ENCODE peak calls at places on chromosome 20, in ten cellular contexts. R is spleen, J is heart left ventricle, I is sigmoid colon, C is esophagus squamous epithelium, Q is A549, V is ovary, X is body of pancreas, L is IMR-90, F is lower leg skin. G is an unnamed sample.

GRCh38 chr20:17228624-17229061 is 1.8 kb downstream of the PCSK2 start:
- DNase-seq in X (peak), J (no peak), Q (no peak), F (no peak), L (no peak), R (peak), C (no peak), V (peak), I (no peak), G (no peak)

GRCh38 chr20:23926941-23927872 is 47.7 kb upstream of the CST5 start:
- DNase-seq in F (no peak), C (no peak), L (no peak), V (no peak), R (no peak), J (no peak), I (no peak), X (no peak), Q (no peak), G (no peak)

GRCh38 chr20:13753436-13754036 is 31.2 kb downstream of the ESF1 start:
- DNase-seq in F (no peak), Q (no peak), R (no peak), I (no peak), V (no peak), L (no peak), X (no peak), J (no peak), C (no peak), G (no peak)

GRCh38 chr20:36527331-36528125 is 13.8 kb upstream of the MYL9 start:
- DNase-seq in F (no peak), L (no peak), Q (no peak), C (no peak), V (peak), R (no peak), X (peak), I (peak), J (no peak), G (no peak)

GRCh38 chr20:34643919-34644318 is 33.0 kb downstream of the PIGU start:
- DNase-seq in X (no peak), Q (no peak), F (peak), V (no peak), L (peak), R (no peak), I (no peak), C (no peak), J (no peak), G (no peak)

GRCh38 chr20:16490696-16491095 is 82.6 kb downstream of the KIF16B start:
- DNase-seq in J (no peak), V (no peak), R (no peak), Q (no peak), X (no peak), F (no peak), L (no peak), C (no peak), I (no peak), G (no peak)

GRCh38 chr20:63058696-63059335 is 52.1 kb upstream of the BHLHE23 start:
- DNase-seq in L (no peak), I (peak), X (no peak), C (no peak), F (no peak), V (no peak), R (peak), J (no peak), Q (no peak), G (no peak)

GRCh38 chr20:51624157-51624731 is 81.7 kb upstream of the NFATC2 start:
- DNase-seq in X (peak), I (no peak), Q (peak), L (peak), F (peak), J (peak), V (peak), C (no peak), R (peak), G (peak)

GRCh38 chr20:61482425-61482887 is 230.4 kb downstream of the CDH4 start:
- DNase-seq in X (no peak), Q (no peak), I (no peak), C (no peak), R (no peak), V (no peak), F (no peak), L (no peak), J (no peak), G (no peak)

GRCh38 chr20:64234291-64234791 is 21.2 kb upstream of the PCMTD2 start:
- DNase-seq in J (peak), V (no peak), F (no peak), C (no peak), R (peak), I (no peak), L (no peak), Q (no peak), X (no peak), G (no peak)

GRCh38 chr20:58633161-58634035 is 17.7 kb upstream of the STX16 start:
- DNase-seq in R (peak), C (no peak), F (no peak), J (no peak), I (peak), V (no peak), L (no peak), X (no peak), Q (no peak), G (no peak)

GRCh38 chr20:23257106-23257761 is 93.4 kb upstream of the NXT1 start:
- DNase-seq in X (no peak), F (no peak), C (no peak), L (peak), I (no peak), Q (no peak), V (no peak), J (no peak), R (no peak), G (no peak)

GRCh38 chr20:62230276-62230675 is 8.0 kb upstream of the OSBPL2 start:
- DNase-seq in J (no peak), C (no peak), V (no peak), F (no peak), I (no peak), Q (no peak), R (no peak), X (no peak), L (no peak), G (no peak)

GRCh38 chr20:33744773-33745385 is 13.1 kb downstream of the ZNF341 start:
- DNase-seq in F (no peak), J (no peak), I (no peak), V (no peak), Q (no peak), X (no peak), L (no peak), C (no peak), R (no peak), G (no peak)

GRCh38 chr20:60214901-60215522 is 256.8 kb downstream of the CDH26 start:
- DNase-seq in J (no peak), V (no peak), R (no peak), Q (no peak), F (no peak), L (no peak), C (no peak), X (no peak), I (no peak), G (no peak)

GRCh38 chr20:36130316-36130865 is 24.1 kb upstream of the EPB41L1 start:
- DNase-seq in Q (no peak), L (no peak), R (no peak), F (no peak), J (no peak), I (no peak), X (no peak), V (no peak), C (no peak), G (no peak)

GRCh38 chr20:25066386-25066785 is 8.4 kb upstream of the ACSS1 start:
- DNase-seq in I (no peak), J (peak), Q (no peak), C (no peak), F (no peak), L (no peak), V (no peak), R (peak), X (peak), G (no peak)

GRCh38 chr20:23091741-23092408 is 5.8 kb upstream of the CD93 start:
- DNase-seq in J (no peak), F (no peak), L (no peak), V (no peak), Q (no peak), C (no peak), I (no peak), X (no peak), R (no peak), G (peak)

GRCh38 chr20:52760791-52761190 is 211.4 kb upstream of the TSHZ2 start:
- DNase-seq in X (no peak), C (no peak), R (no peak), F (no peak), Q (no peak), L (no peak), V (no peak), I (no peak), J (no peak), G (no peak)

GRCh38 chr20:33650753-33651561 is 11.2 kb upstream of the C20orf144 start:
- DNase-seq in L (no peak), Q (no peak), J (no peak), F (no peak), X (no peak), C (no peak), I (peak), V (no peak), R (peak), G (no peak)

GRCh38 chr20:4490595-4491280 is 231.0 kb upstream of the PRND start:
- DNase-seq in J (no peak), I (no peak), F (no peak), L (peak), Q (no peak), R (no peak), X (no peak), V (no peak), C (no peak), G (no peak)

GRCh38 chr20:9408422-9409300 is 105.7 kb upstream of the LAMP5 start:
- DNase-seq in V (no peak), X (no peak), R (no peak), L (peak), F (no peak), I (no peak), C (no peak), Q (no peak), J (no peak), G (no peak)

DNA sequence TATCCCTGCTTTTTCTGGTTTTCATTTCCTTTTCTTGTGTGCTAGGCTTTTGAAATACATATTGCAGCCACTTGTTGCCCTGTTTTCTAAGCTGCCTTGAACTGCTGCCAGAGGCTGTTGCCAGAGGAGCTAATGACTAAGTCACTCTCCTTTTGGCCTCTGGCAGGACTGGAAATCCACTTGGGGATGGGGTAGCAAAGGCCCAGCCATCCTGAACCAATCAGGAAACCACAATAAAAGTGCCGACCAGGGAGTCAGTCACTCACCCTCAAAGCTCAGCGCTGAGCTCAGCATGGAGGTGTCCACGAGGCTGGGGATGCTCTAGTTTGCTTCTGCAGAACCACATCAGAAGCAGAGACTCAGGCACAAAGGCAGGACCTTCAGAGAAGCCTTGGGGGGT is 813.0 kb downstream of the DHX35 start:
- DNase-seq in I (peak), L (no peak), C (peak), Q (no peak), R (no peak), J (peak), F (peak), X (peak), V (no peak), G (no peak)
- TF ChIP-seq POLR2A in I (no peak), L (no peak), C (no peak), Q (no peak), R (no peak), J (no peak), F (no peak), X (no peak), V (no peak), G (no peak)

GRCh38 chr20:2455771-2456497 is 14.7 kb downstream of the SNRPB start:
- DNase-seq in L (no peak), R (no peak), I (no peak), F (no peak), Q (no peak), V (no peak), C (no peak), X (no peak), J (no peak), G (no peak)

GRCh38 chr20:2460752-2461424 is 9.7 kb downstream of the SNRPB start:
- DNase-seq in C (no peak), I (no peak), L (no peak), V (no peak), R (no peak), F (no peak), Q (no peak), X (no peak), J (no peak), G (no peak)

GRCh38 chr20:2462484-2462883 is 8.1 kb downstream of the SNRPB start:
- DNase-seq in F (no peak), V (no peak), Q (no peak), J (no peak), R (no peak), L (no peak), X (no peak), I (no peak), C (no peak), G (no peak)

GRCh38 chr20:2459981-2460751 is 10.4 kb downstream of the SNRPB start:
- DNase-seq in F (no peak), R (no peak), Q (no peak), V (no peak), L (no peak), X (no peak), J (no peak), I (no peak), C (no peak), G (no peak)

DNA sequence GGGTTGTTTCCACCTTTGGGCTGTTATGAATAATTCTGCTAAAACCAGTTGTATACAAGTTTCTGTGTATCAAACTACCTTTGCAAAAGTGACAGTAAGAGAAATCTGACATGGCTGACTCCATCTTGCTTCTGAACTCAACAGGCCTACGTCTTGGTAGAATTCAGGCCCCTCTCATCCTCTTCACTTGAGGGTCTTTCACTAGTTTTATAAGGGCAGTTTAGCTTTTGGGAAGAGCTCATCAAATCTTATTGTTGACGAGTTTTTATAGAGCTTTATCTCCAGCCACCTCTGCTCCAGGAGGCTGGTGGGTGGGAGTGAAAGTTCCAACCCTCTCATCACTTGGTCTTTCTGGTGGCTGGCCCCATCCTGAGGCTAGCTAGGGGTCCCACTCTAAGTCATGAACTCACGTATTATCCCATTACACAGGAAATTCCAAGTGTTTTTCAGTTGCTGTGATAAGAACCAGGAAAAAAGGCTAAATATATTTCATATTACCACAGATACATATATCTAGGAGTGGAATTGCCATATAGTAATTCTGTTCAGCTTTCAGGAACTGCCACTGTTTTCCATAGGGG is 11.6 kb downstream of the SNRPB start:
- DNase-seq in F (no peak), L (no peak), X (no peak), J (no peak), Q (no peak), I (no peak), V (no peak), R (no peak), C (no peak), G (no peak)
- TF ChIP-seq POLR2A in F (no peak), L (no peak), X (no peak), J (no peak), Q (no peak), I (no peak), V (no peak), R (no peak), C (no peak), G (peak)

GRCh38 chr20:50583422-50584150 is 73.4 kb downstream of the PTPN1 start:
- DNase-seq in Q (no peak), F (no peak), X (no peak), J (no peak), C (no peak), V (no peak), R (peak), L (no peak), I (no peak), G (no peak)
- TF ChIP-seq POLR2A in Q (no peak), F (no peak), X (no peak), J (no peak), C (no peak), V (no peak), R (no peak), L (no peak), I (no peak), G (no peak)

DNA sequence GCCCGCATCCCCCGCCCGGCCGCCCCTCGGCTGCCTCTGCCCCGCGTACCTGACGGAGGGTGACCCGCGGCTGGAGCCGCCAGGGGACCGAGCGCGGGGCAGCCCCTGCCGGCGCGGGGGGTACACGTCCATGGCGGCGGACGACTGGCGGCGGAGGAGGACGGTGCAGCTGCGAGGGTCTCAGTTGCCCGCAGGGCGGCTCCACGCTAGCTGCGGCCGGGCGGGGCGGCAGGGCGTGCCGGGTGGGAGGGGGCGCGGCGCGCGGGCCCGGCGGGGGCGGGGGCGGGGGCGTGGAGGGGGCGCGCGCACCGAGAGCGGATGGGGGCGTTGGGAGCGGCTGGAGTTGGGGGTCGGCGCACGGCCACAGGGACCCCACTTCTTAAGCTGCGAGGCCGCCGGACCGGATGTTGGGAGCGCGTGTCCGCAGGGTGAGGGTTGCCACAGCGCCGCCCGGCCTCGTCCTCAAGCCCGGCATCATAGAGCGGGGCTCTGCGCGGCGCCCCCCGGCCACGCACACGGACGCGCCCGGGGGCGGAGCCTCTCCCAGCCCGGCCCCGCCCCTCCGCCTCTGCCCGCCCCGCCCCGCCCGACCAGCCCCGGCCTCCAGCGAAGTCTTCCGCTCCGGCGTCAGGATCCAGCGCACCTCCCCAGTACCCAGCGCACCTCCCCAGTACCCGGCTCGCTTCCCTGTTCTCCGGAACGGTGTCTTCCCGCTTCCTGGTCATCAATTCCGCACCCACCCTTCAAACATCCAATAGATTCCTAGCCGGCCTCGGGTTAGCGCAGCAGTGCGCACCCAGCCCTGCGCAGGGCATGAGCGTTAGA is at the start of gene DNAAF9:
- DNase-seq in C (no peak), F (peak), L (peak), V (peak), X (peak), R (peak), J (peak), Q (peak), I (peak), G (peak)
- TF ChIP-seq POLR2A in C (no peak), F (no peak), L (peak), V (peak), X (peak), R (no peak), J (peak), Q (peak), I (no peak), G (no peak)

GRCh38 chr20:57450419-57450818 is 59.2 kb downstream of the RBM38 start:
- DNase-seq in I (peak), V (no peak), F (peak), Q (no peak), J (peak), R (peak), X (no peak), L (peak), C (no peak), G (peak)
- TF ChIP-seq POLR2A in I (no peak), V (no peak), F (no peak), Q (no peak), J (no peak), R (no peak), X (no peak), L (no peak), C (no peak), G (no peak)

GRCh38 chr20:43463133-43463863 is 5.6 kb downstream of the SRSF6 start:
- DNase-seq in Q (no peak), V (no peak), L (no peak), J (no peak), I (no peak), C (no peak), R (no peak), F (no peak), X (no peak), G (no peak)
- TF ChIP-seq POLR2A in Q (no peak), V (no peak), L (no peak), J (no peak), I (no peak), C (no peak), R (no peak), F (no peak), X (no peak), G (no peak)

DNA sequence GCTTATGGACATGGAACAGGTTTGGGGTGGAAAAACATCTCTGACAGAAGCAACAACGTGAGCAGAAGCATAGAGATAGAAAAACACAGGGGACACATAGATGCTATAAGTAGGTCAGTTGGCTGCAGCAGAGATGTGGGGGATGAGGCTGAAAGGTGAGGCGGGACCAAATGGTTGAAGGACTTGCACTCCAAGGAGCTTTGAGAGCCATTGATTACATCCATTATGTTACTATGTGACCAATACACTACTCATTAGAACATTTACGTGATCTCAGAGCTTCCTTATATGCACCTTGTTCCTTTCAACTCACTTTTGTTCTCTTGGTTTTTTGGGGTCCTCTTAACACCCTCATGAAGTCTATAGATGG is 47.9 kb upstream of the TTPAL start:
- DNase-seq in Q (no peak), L (no peak), J (no peak), I (no peak), V (no peak), C (no peak), X (no peak), R (no peak), F (no peak), G (no peak)
- TF ChIP-seq POLR2A in Q (no peak), L (no peak), J (no peak), I (no peak), V (no peak), C (no peak), X (no peak), R (no peak), F (no peak), G (no peak)